ENCODE peak calls at places on chromosomes 16 and 17, in seven cellular contexts. O, X, K, B, J, A and H are unnamed samples.

GRCh38 chr17:82893779-82894178 is 54.0 kb upstream of the ZNF750 start:
- DNase-seq in O (peak), X (no peak), K (no peak), B (no peak), J (no peak), A (no peak), H (no peak)

GRCh38 chr17:17774009-17774881 is 62.5 kb downstream of the SREBF1 start:
- DNase-seq in O (peak), X (no peak), K (no peak), B (no peak), J (no peak), A (no peak), H (no peak)

GRCh38 chr17:36149296-36149820 is 27.1 kb downstream of the TBC1D3B start:
- DNase-seq in O (peak), X (no peak), K (peak), B (peak), J (peak), A (no peak), H (no peak)

GRCh38 chr17:3915642-3916012 is 638 bp downstream of the P2RX1 start:
- DNase-seq in O (no peak), X (no peak), K (no peak), B (no peak), J (no peak), A (no peak), H (no peak)

GRCh38 chr16:1290860-1291575 is 18.4 kb upstream of the UBE2I start:
- DNase-seq in O (no peak), X (no peak), K (no peak), B (no peak), J (no peak), A (no peak), H (no peak)

GRCh38 chr17:57921342-57921741 is 33.9 kb downstream of the CUEDC1 start:
- DNase-seq in O (no peak), X (no peak), K (peak), B (peak), J (no peak), A (no peak), H (no peak)

GRCh38 chr16:26877421-26877820 is 189.3 kb upstream of the C16orf82 start:
- DNase-seq in O (no peak), X (no peak), K (no peak), B (no peak), J (no peak), A (no peak), H (no peak)

GRCh38 chr16:21703156-21703555 is 39.4 kb downstream of the OTOA start:
- DNase-seq in O (no peak), X (no peak), K (no peak), B (no peak), J (no peak), A (no peak), H (no peak)

GRCh38 chr17:34675605-34676004 is 96.2 kb downstream of the TMEM132E start:
- DNase-seq in O (no peak), X (no peak), K (no peak), B (no peak), J (no peak), A (no peak), H (peak)

GRCh38 chr17:83133302-83134121 is 54.1 kb downstream of the METRNL start:
- DNase-seq in O (no peak), X (no peak), K (peak), B (no peak), J (no peak), A (no peak), H (peak)

GRCh38 chr17:76232342-76232741 is 8.0 kb downstream of the RNF157 start:
- DNase-seq in O (peak), X (no peak), K (peak), B (peak), J (peak), A (no peak), H (no peak)

GRCh38 chr16:23691483-23692189 is 12.9 kb downstream of the PLK1 start:
- DNase-seq in O (peak), X (no peak), K (peak), B (peak), J (no peak), A (no peak), H (no peak)

GRCh38 chr17:9240659-9241370 is 219.5 kb downstream of the NTN1 start:
- DNase-seq in O (peak), X (peak), K (no peak), B (peak), J (no peak), A (peak), H (no peak)

GRCh38 chr16:22207715-22208360 is 1.8 kb downstream of the EEF2K start:
- DNase-seq in O (no peak), X (no peak), K (no peak), B (no peak), J (no peak), A (no peak), H (no peak)

GRCh38 chr16:75224683-75225082 is 5.9 kb downstream of the CTRB1 start:
- DNase-seq in O (no peak), X (no peak), K (peak), B (no peak), J (no peak), A (no peak), H (no peak)

GRCh38 chr16:50771366-50771765 is 29.5 kb downstream of the CYLD start:
- DNase-seq in O (peak), X (no peak), K (peak), B (peak), J (peak), A (no peak), H (no peak)

GRCh38 chr17:65283704-65284103 is 146.5 kb downstream of the RGS9 start:
- DNase-seq in O (no peak), X (no peak), K (peak), B (no peak), J (no peak), A (no peak), H (peak)

GRCh38 chr17:35257080-35257701 is 14.3 kb downstream of the SLFN5 start:
- DNase-seq in O (peak), X (no peak), K (peak), B (peak), J (peak), A (no peak), H (no peak)

GRCh38 chr17:41416478-41416877 is 7.9 kb downstream of the KRT37 start:
- DNase-seq in O (no peak), X (no peak), K (no peak), B (peak), J (no peak), A (no peak), H (no peak)

GRCh38 chr17:41906465-41907184 is 12.1 kb downstream of the ACLY start:
- DNase-seq in O (no peak), X (no peak), K (peak), B (no peak), J (no peak), A (no peak), H (no peak)

GRCh38 chr17:4540224-4541040 is 14.8 kb downstream of the MYBBP1A start:
- DNase-seq in O (no peak), X (no peak), K (no peak), B (no peak), J (no peak), A (no peak), H (no peak)